ENCODE peak calls at places on chromosome 10, in six cellular contexts. O is H1, X is HepG2, P is K562, M is SK-N-SH, G is HCT116. Y is an unnamed sample.

GRCh38 chr10:13831711-13832110 is 244.9 kb downstream of the PRPF18 start:
- DNase-seq in O (no peak), X (no peak), P (no peak), M (no peak), G (no peak), Y (no peak)

GRCh38 chr10:130973127-130973839 is 338.2 kb downstream of the TCERG1L start:
- DNase-seq in O (no peak), X (no peak), P (no peak), M (no peak), G (no peak), Y (no peak)

GRCh38 chr10:104308439-104308903 is 29.8 kb downstream of the ITPRIP start:
- DNase-seq in O (no peak), X (no peak), P (no peak), M (no peak), G (no peak), Y (no peak)

GRCh38 chr10:100735345-100736143 is 9.8 kb upstream of the PAX2 start:
- DNase-seq in O (no peak), X (no peak), P (no peak), M (peak; percentile 65), G (no peak), Y (no peak)

GRCh38 chr10:70984986-70985719 is 96.8 kb upstream of the PCBD1 start:
- DNase-seq in O (no peak), X (no peak), P (no peak), M (no peak), G (no peak), Y (no peak)

GRCh38 chr10:4344544-4344994 is 481.4 kb upstream of the AKR1E2 start:
- DNase-seq in O (peak; percentile 23), X (no peak), P (no peak), M (no peak), G (peak; percentile 89), Y (no peak)

GRCh38 chr10:4398602-4399001 is 427.4 kb upstream of the AKR1E2 start:
- DNase-seq in O (no peak), X (no peak), P (no peak), M (no peak), G (no peak), Y (no peak)

GRCh38 chr10:8242295-8242872 is 187.9 kb downstream of the GATA3 start:
- DNase-seq in O (no peak), X (no peak), P (no peak), M (no peak), G (no peak), Y (no peak)

GRCh38 chr10:109886788-109887155 is 36.5 kb downstream of the XPNPEP1 start:
- DNase-seq in O (no peak), X (no peak), P (no peak), M (no peak), G (no peak), Y (no peak)

GRCh38 chr10:15361131-15361530 is 10.0 kb downstream of the FAM171A1 start:
- DNase-seq in O (no peak), X (no peak), P (no peak), M (no peak), G (no peak), Y (no peak)

GRCh38 chr10:72757712-72758111 is 65.8 kb downstream of the MCU start:
- DNase-seq in O (no peak), X (no peak), P (no peak), M (no peak), G (no peak), Y (no peak)

GRCh38 chr10:71608863-71609768 is 110.5 kb downstream of the C10orf105 start:
- DNase-seq in O (peak; percentile 67), X (peak; percentile 54), P (peak; percentile 81), M (peak; percentile 83), G (peak; percentile 49), Y (peak; percentile 61)

GRCh38 chr10:96272256-96272985 is 1.1 kb upstream of the BLNK start:
- DNase-seq in O (no peak), X (no peak), P (no peak), M (no peak), G (no peak), Y (peak; percentile 40)

GRCh38 chr10:62858364-62858763 is 42.2 kb upstream of the EGR2 start:
- DNase-seq in O (no peak), X (peak; percentile 6), P (no peak), M (peak; percentile 10), G (peak; percentile 6), Y (no peak)

GRCh38 chr10:88968316-88968882 is 15.8 kb upstream of the ACTA2 start:
- DNase-seq in O (no peak), X (no peak), P (no peak), M (no peak), G (no peak), Y (no peak)
- TF ChIP-seq JUND in O (no peak), X (no peak), P (no peak), M (no peak), G (no peak), Y (no peak)

GRCh38 chr10:124035306-124035927 is 58.0 kb downstream of the CHST15 start:
- DNase-seq in O (no peak), X (no peak), P (no peak), M (no peak), G (no peak), Y (no peak)

GRCh38 chr10:124035928-124036558 is 57.4 kb downstream of the CHST15 start:
- DNase-seq in O (no peak), X (peak; percentile 96), P (peak; percentile 17), M (no peak), G (no peak), Y (peak; percentile 5)

GRCh38 chr10:124030711-124031110 is 62.7 kb downstream of the CHST15 start:
- DNase-seq in O (no peak), X (no peak), P (no peak), M (no peak), G (no peak), Y (no peak)

GRCh38 chr10:124033887-124034218 is 59.5 kb downstream of the CHST15 start:
- DNase-seq in O (no peak), X (no peak), P (no peak), M (peak; percentile 50), G (no peak), Y (no peak)

DNA sequence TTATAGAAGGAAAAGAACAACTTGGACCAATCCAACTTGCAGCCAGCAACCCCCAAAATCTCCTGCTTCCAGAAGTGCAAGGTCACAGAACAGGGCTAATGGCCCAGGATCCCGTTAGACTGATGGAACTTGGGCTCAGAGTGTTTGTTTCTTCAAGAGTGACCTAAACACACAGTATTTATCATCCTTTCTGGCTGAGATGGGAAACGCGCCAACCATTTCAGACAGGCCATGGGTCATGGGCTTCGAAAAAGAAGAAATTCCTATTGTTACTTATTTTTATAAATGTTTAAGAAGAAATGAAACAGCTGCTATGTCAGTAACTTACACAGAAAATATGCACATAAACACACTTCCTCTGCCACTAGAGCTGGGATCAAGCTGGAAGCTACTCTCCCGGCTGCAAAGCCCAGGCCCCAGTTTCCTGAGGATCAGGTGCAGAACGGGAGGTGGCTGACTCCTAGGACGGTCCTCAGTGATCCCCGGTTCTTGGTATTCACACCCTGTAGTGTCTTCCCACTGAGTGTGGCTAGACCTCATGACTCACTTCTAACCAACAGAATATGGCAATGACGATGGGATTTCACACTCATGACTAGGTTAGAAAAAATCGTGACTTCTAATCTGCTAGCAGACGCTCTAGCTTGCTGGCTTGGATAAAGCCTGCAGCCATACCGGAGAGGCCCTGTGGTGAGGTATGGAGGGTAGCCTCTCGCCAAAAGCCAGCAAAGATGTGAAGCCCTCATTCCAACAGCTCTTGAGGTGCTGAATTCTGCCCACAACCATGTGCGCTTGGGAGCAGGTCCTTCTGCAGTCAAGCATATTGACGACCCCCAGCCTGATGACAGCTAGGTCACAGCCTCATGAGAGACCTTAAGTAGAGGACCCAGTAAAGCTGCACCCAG is 60.2 kb downstream of the CHST15 start:
- DNase-seq in O (no peak), X (no peak), P (no peak), M (no peak), G (no peak), Y (no peak)
- TF ChIP-seq JUND in O (no peak), X (no peak), P (no peak), M (no peak), G (no peak), Y (no peak)

DNA sequence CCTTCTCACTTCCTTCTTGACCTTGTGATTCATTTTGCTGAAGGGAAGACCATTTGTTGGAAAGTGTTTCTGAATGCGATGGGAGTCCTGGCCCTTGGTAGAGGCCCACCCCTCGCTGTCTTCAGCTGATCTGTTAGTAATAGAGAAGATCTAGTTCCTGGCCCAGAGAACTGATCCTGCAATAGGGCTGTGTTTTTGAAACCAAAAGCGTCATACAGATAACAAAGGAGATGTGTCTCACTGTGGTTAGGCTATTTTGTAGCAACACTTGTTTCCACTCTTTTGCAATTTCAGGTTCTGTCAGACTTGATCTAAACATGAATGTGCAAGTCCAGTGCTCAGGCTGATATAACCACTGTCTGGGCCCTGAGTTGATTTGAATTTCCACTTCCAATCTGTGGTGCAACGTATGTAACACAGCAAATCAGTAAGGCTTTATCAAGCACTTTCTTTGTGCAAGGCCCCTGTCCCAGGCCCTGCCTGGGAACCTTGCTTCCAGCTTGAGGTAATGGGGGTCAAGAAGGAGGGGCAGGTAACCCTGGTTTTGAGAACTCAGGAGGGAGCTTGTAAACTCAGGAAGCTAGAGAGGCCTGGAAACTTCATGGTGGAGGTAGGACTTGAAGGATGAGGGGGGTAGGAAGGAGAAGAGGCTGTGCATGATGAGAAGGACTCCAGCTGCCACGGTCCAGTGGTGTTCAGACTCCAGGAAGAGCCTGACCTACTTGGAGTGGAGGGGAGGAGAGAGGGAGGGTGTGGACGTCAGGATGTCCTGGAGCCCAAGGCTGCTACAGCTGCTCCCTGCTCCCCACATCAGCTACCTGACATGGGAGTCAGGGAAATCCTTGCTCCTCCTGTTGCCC is 42.2 kb upstream of the SRGN start:
- DNase-seq in O (no peak), X (no peak), P (no peak), M (no peak), G (no peak), Y (no peak)
- TF ChIP-seq JUND in O (no peak), X (no peak), P (peak; percentile 16), M (no peak), G (no peak), Y (no peak)

GRCh38 chr10:20998036-20998435 is 100.9 kb upstream of the NEBL start:
- DNase-seq in O (no peak), X (no peak), P (no peak), M (no peak), G (no peak), Y (no peak)

GRCh38 chr10:20999713-21000112 is 102.6 kb upstream of the NEBL start:
- DNase-seq in O (no peak), X (no peak), P (no peak), M (no peak), G (no peak), Y (no peak)

GRCh38 chr10:21003240-21003822 is 106.2 kb upstream of the NEBL start:
- DNase-seq in O (no peak), X (no peak), P (no peak), M (no peak), G (no peak), Y (no peak)

DNA sequence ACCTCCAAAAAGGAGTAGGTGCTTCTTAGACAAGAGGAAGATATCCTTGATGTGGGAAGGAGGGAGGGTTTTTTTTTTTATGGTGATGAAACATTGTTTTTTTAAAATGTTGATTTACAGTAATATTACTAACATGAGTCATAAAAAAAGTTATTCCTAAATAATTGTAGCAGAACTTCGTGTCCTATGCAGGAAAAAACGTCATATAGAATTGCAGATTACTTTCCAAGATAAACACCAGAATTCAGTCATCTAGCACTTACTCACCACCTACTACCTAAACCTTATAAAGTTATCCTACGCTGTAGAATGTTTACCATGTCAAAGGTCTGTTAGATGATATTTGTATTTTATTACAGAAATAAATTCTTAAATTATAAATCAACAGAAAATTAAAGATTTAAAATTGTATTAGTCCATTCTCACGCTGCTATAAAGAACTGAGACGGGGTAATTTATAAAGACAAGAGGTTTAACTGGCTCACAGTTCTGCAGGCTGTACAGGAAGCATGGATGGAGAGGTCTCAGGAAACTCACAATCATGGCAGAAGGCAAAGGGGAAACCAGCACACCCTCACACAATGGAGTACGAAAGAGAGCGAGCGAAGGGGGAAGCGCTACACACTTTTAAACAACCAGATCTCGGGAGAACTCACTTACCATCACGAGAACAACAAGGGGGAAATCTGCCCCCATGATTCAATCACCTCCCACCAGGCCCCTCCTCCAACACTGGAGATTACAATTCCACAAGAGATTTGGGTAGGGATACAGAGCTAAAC is 105.2 kb upstream of the NEBL start:
- DNase-seq in O (no peak), X (no peak), P (no peak), M (no peak), G (no peak), Y (no peak)
- TF ChIP-seq JUND in O (no peak), X (no peak), P (no peak), M (no peak), G (no peak), Y (no peak)